ENCODE peak calls at places on chromosomes 4 and X, in six cellular contexts. Y, R, G, C, K and T are unnamed samples.

GRCh38 chrX:140022482-140022881 is 57.2 kb upstream of the CXorf66 start:
- DNase-seq in Y (no peak), R (no peak), G (no peak), C (no peak), K (no peak), T (no peak)

GRCh38 chrX:48083212-48083611 is 11.8 kb upstream of the ZNF630 start:
- DNase-seq in Y (peak), R (peak), G (peak), C (no peak), K (peak), T (peak)

GRCh38 chrX:129980043-129980442 is 2.4 kb upstream of the BCORL1 start:
- DNase-seq in Y (no peak), R (peak), G (no peak), C (no peak), K (no peak), T (no peak)

GRCh38 chr4:125393825-125394224 is 79.1 kb downstream of the FAT4 start:
- DNase-seq in Y (no peak), R (no peak), G (no peak), C (no peak), K (no peak), T (no peak)

GRCh38 chr4:93183589-93183988 is 645.0 kb upstream of the ATOH1 start:
- DNase-seq in Y (no peak), R (no peak), G (no peak), C (no peak), K (no peak), T (no peak)

GRCh38 chr4:7238300-7238960 is 46.1 kb downstream of the SORCS2 start:
- DNase-seq in Y (no peak), R (no peak), G (no peak), C (no peak), K (peak), T (peak)

GRCh38 chrX:103187953-103188475 is 26.9 kb upstream of the BEX4 start:
- DNase-seq in Y (peak), R (no peak), G (no peak), C (no peak), K (no peak), T (no peak)

GRCh38 chrX:121254336-121254735 is 206.9 kb downstream of the GLUD2 start:
- DNase-seq in Y (no peak), R (no peak), G (peak), C (no peak), K (peak), T (peak)

GRCh38 chr4:135371137-135371536 is 1169.5 kb upstream of the PABPC4L start:
- DNase-seq in Y (no peak), R (peak), G (peak), C (no peak), K (peak), T (peak)

GRCh38 chr4:91838181-91838861 is 465.4 kb upstream of the GRID2 start:
- DNase-seq in Y (no peak), R (no peak), G (no peak), C (no peak), K (no peak), T (no peak)

GRCh38 chr4:158949094-158949493 is 153.8 kb upstream of the RAPGEF2 start:
- DNase-seq in Y (no peak), R (no peak), G (no peak), C (no peak), K (no peak), T (no peak)

GRCh38 chrX:18042776-18043175 is 177.9 kb downstream of the BEND2 start:
- DNase-seq in Y (no peak), R (no peak), G (no peak), C (no peak), K (no peak), T (no peak)

DNA sequence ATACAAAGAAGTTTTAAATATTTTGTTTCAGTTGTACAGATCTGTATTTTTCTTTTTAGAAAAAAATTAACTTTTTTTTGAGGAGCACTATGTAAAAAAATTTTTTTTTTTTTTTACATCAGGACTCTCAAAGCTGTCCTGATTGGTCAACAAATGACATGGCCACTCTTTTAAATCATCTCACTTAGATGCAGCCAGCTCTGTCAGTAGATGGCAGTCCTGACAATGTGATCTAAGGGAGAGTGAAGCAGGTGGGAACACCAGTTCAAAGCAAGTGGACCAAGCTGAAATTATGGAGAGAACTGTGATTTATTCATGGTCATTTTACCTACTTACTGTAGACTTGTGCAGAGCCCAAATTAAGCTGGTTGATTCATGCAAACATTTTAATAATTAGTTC is 174.6 kb upstream of the GPRIN3 start:
- DNase-seq in Y (peak), R (peak), G (peak), C (no peak), K (peak), T (peak)
- TF ChIP-seq REST in Y (no peak), R (no peak), G (no peak), C (no peak), K (no peak), T (no peak)

GRCh38 chr4:78379040-78379439 is 172.5 kb upstream of the ANXA3 start:
- DNase-seq in Y (no peak), R (no peak), G (no peak), C (no peak), K (no peak), T (no peak)
- H2AFZ ChIP-seq in Y (no peak), R (no peak), G (no peak), C (no peak), K (no peak), T (no peak)

DNA sequence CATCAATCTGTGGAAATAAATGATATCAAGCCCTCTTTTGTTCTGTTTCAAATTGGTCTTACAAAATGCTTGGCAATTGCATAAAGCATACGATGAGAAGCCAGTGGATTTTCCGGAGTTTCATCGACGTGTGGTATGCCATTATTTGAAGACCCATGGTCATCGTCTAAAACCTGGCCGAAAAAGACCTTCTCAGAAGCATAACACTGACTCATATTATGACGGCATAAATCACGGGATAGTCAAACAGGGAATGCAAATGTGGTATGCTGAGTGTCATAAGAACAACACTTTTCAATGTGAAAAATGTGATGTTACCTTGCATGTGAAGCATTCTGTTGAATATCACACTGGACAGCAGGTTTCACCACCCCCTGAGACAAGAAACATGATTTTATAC is 695.2 kb downstream of the GRXCR1 start:
- DNase-seq in Y (no peak), R (no peak), G (no peak), C (no peak), K (no peak), T (no peak)
- TF ChIP-seq REST in Y (no peak), R (no peak), G (no peak), C (no peak), K (no peak), T (no peak)

DNA sequence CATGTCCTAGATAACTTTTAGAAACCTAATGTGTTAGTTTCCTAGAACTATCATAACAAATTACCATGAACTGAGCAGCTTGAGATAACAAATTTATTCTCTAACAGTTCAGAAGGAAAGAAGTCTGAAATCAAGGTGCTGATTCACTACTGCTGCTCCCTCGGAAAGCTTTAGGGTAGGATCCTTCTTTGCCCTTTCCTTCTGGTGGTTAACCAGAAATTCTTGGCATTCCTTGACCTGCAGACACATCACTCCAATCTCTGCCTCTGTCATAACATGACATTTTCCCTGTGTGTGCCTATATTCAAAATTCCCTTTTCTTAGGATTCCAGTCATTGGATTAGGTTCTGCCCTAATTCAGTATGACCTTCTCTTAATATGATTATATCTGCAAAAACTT is 175.5 kb downstream of the SNCA start:
- DNase-seq in Y (no peak), R (no peak), G (no peak), C (no peak), K (no peak), T (peak)
- H2AFZ ChIP-seq in Y (peak), R (no peak), G (no peak), C (no peak), K (no peak), T (no peak)

DNA sequence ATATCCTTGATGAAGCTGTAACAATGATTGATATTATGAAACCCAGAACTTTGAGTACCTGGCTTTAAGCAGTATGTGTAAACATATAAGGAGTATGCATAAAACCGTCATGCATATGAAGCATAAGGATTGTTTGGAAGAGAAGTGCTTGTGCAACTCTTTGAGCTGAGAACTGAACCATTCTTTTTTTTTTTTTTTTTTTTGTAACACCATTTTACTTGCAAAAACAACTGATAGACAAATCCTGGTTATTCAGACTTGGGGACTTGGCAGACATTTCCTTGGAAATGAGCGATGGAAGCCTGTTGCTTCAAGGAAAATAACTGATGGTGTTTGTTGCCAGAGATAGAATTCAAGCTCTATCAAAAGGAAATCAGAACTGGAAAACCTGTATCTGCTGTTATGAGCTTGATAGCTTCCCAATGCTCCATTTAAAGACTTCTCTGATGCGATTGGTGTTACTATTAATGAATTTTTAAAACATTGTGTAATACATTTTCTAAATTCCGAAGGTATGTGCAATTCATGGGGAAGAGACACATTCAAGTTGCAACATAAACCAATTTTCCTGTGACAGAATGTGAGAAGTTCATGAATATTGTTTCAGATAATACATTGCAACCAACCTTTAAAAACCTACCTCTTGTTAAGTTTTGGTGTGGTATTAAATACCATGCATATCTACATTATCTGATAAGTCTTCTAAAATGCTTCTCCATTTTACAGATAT is 47.0 kb upstream of the FAT1 start:
- DNase-seq in Y (no peak), R (no peak), G (no peak), C (no peak), K (no peak), T (no peak)
- TF ChIP-seq REST in Y (no peak), R (no peak), G (no peak), C (no peak), K (no peak), T (no peak)

DNA sequence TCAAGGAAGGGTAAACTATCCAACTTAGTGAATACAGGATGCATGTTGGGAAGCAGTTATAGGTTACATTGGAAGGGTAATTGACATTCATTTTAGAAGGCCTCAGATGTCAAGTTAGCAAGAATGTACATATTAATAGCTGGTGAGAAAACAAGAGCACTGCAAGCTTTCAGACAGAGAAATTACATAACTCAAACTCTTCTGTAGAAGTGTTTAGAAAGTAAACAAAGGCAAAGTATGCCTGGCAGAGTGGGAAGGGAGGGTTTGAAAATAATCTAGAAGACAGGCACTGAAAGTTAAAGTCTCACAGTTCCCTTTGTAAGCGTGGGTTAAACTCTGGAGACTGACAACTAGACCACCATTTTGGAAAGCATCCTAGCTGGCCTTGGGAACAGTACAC is 406.2 kb downstream of the ANKRD50 start:
- DNase-seq in Y (no peak), R (no peak), G (no peak), C (no peak), K (no peak), T (no peak)
- H2AFZ ChIP-seq in Y (no peak), R (no peak), G (no peak), C (no peak), K (no peak), T (peak)